ENCODE peak calls at places on chromosomes 16 and 17, in four cellular contexts. E is lower lobe of right lung, H is DND-41, N is tibial artery. C is an unnamed sample.

GRCh38 chr16:78705694-78706093 is 606.2 kb downstream of the WWOX start:
- DNase-seq in E (no peak), H (no peak), N (no peak), C (no peak)

GRCh38 chr17:72560303-72561247 is 439.8 kb downstream of the SOX9 start:
- DNase-seq in E (peak), H (peak), N (no peak), C (no peak)

GRCh38 chr17:66564992-66565465 is 262.6 kb downstream of the PRKCA start:
- DNase-seq in E (no peak), H (no peak), N (no peak), C (no peak)

GRCh38 chr17:69117855-69118758 is 23.6 kb downstream of the ABCA6 start:
- DNase-seq in E (no peak), H (no peak), N (no peak), C (no peak)

GRCh38 chr17:49469831-49470568 is 25.1 kb upstream of the NGFR start:
- DNase-seq in E (no peak), H (no peak), N (no peak), C (no peak)

GRCh38 chr16:18943414-18943813 is 17.2 kb upstream of the SMG1 start:
- DNase-seq in E (no peak), H (no peak), N (no peak), C (no peak)

GRCh38 chr17:49968380-49969133 is 433 bp upstream of the DLX4 start:
- DNase-seq in E (peak), H (no peak), N (peak), C (no peak)

GRCh38 chr17:32755045-32755805 is 121.7 kb downstream of the MYO1D start:
- DNase-seq in E (no peak), H (no peak), N (no peak), C (peak)

GRCh38 chr17:12024332-12024731 is 3.7 kb downstream of the MAP2K4 start:
- DNase-seq in E (no peak), H (no peak), N (no peak), C (peak)

GRCh38 chr17:2928294-2928890 is 132.2 kb downstream of the RAP1GAP2 start:
- DNase-seq in E (no peak), H (no peak), N (no peak), C (no peak)

GRCh38 chr16:19245326-19245925 is 40.1 kb upstream of the CLEC19A start:
- DNase-seq in E (no peak), H (no peak), N (no peak), C (no peak)

DNA sequence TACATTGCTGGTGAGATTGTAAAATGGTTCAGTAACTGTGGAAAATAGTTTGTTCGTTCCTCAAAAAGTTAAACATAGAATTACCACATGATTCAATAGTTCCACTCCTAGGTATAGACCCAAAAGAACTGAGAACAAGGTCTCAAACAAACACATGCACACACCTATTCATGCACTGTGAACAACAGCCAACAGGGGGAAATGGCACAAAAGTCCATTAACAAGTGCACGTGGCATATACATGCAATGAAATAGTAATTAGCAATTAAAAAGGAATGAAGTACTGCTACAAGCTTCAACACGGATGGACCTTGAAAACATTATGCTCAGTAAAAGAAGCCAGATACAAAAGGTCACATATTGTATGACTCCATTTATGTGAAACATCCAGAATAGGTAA is 23.8 kb downstream of the SDK2 start:
- DNase-seq in E (no peak), H (no peak), N (no peak), C (no peak)
- TF ChIP-seq CTCF in E (no peak), H (no peak), N (no peak), C (no peak)

DNA sequence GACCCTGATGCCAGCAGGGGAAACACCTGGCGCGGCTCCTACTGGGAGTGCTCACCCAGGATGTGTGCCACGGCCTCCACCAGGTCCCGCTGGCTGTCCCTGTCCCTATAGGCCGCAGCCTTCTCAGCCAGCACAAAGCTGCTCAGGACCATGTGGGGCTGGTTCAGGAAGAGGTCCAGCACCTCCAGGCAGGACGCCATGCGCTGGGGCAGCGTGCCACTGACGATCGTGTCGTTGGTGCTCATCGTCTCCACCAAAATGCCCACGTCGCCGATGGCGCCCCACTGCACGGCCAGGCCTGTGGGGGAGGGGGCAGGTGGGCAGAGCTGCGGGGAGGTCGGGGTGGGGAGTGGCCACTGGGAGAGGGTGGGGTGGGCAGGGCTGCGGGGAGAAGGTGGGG is 15.9 kb upstream of the DUS1L start:
- DNase-seq in E (no peak), H (no peak), N (no peak), C (no peak)
- H3K4me3 ChIP-seq in E (no peak), H (no peak), N (no peak), C (no peak)

GRCh38 chr17:5783851-5784250 is 199.5 kb upstream of the NLRP1 start:
- DNase-seq in E (no peak), H (no peak), N (no peak), C (no peak)

GRCh38 chr17:5781236-5781927 is 197.1 kb upstream of the NLRP1 start:
- DNase-seq in E (no peak), H (no peak), N (no peak), C (no peak)

GRCh38 chr17:5784791-5785190 is 200.5 kb upstream of the NLRP1 start:
- DNase-seq in E (no peak), H (no peak), N (no peak), C (no peak)

GRCh38 chr17:5783269-5783668 is 199.0 kb upstream of the NLRP1 start:
- DNase-seq in E (no peak), H (no peak), N (no peak), C (no peak)

DNA sequence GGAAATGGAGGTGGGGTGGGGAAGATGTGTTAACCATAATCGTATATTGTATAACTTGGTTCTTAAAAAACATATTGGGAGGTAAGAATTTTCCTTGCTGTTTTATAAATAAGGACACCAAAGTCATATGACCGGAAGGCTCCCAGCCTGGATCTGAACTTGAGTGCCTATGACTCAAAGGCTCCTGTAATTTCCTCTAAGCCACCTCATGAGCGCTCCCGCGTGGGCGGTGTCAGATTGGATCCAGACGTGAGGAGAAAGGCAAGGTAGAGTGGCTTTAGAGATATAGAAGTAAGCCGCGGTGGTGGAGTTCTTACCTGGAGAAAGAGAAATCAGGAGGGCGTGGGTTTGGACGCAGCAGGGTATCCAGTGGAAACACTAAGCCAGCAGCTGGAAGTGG is 196.2 kb upstream of the NLRP1 start:
- DNase-seq in E (no peak), H (no peak), N (no peak), C (no peak)
- TF ChIP-seq CTCF in E (no peak), H (no peak), N (no peak), C (peak)

DNA sequence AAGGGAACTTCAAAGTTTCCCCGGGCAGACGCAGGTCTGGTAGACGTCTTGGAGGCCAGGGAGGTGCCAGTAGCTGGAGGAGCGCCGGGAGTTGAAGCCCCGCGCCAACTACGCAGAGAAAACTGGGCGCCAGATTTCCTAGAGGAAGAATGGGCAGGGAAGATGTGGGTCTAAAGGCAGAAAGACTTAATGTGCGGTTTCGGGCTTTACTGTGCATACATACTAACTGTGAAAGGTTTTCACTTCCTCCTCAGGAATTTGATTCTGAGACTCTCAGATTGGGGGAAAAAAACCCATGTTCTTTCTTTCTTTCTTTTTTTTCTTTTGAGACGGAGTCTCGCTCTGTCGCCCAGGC is 331 bp upstream of the ZNF287 start:
- DNase-seq in E (no peak), H (no peak), N (no peak), C (no peak)
- H3K4me3 ChIP-seq in E (peak), H (peak), N (peak), C (peak)